ENCODE peak calls at places on chromosomes 12 and 14, in four cellular contexts. T, N, M and F are unnamed samples.

GRCh38 chr12:65565601-65566560 is 258.4 kb upstream of the HMGA2 start:
- DNase-seq in T (no peak), N (peak), M (peak), F (no peak)

GRCh38 chr12:113418213-113418879 is 3.8 kb upstream of the SDSL start:
- DNase-seq in T (no peak), N (no peak), M (no peak), F (no peak)

GRCh38 chr12:122860854-122861585 is 25.8 kb downstream of the HIP1R start:
- DNase-seq in T (peak), N (no peak), M (no peak), F (no peak)

GRCh38 chr14:99322731-99323599 is 51.0 kb upstream of the BCL11B start:
- DNase-seq in T (no peak), N (no peak), M (peak), F (no peak)

GRCh38 chr14:83294941-83295340 is 1761.3 kb upstream of the SEL1L start:
- DNase-seq in T (no peak), N (no peak), M (no peak), F (no peak)

GRCh38 chr14:31867570-31867969 is 209.5 kb upstream of the ARHGAP5 start:
- DNase-seq in T (no peak), N (no peak), M (no peak), F (no peak)

GRCh38 chr14:47435331-47435965 is 240.0 kb downstream of the MDGA2 start:
- DNase-seq in T (no peak), N (no peak), M (no peak), F (no peak)

GRCh38 chr14:67583711-67584644 is 16.1 kb downstream of the PIGH start:
- DNase-seq in T (no peak), N (peak), M (peak), F (peak)

GRCh38 chr12:64088431-64089349 is 133.4 kb downstream of the KICS2 start:
- DNase-seq in T (no peak), N (peak), M (peak), F (no peak)

GRCh38 chr14:92551066-92551841 is 37.7 kb downstream of the RIN3 start:
- DNase-seq in T (no peak), N (peak), M (no peak), F (peak)